ENCODE peak calls at places on chromosomes 1 and 21, in nine cellular contexts. G is WTC11; H is fibroblast of pulmonary artery; I is activated naive CD8-positive, alpha-beta T cell treated with anti-CD3 and anti-CD28 coated beads for 36 hours; R is islet precursor cell; P is stimulated activated CD8-positive, alpha-beta memory T cell treated with anti-CD3 and anti-CD28 coated beads, Interleukin-15, amount 100 ng/mL, for 48 hours; W is anterior cingulate cortex; K is AG04449; M is effector CD4-positive, alpha-beta T cell. Z is an unnamed sample.

GRCh38 chr1:24201941-24202440 is 14.9 kb upstream of the IFNLR1 start:
- DNase-seq in G (peak), H (peak), I (peak), R (peak), P (no peak), W (peak), K (peak), M (peak), Z (peak)

GRCh38 chr1:214615111-214615510 is 12.1 kb downstream of the CENPF start:
- DNase-seq in G (no peak), H (peak), I (no peak), R (no peak), P (no peak), W (no peak), K (no peak), M (no peak), Z (peak)

GRCh38 chr1:9473032-9473792 is 66.1 kb upstream of the SLC25A33 start:
- DNase-seq in G (no peak), H (peak), I (peak), R (peak), P (no peak), W (no peak), K (peak), M (no peak), Z (peak)

GRCh38 chr1:156860639-156861423 is at the start of gene NTRK1:
- DNase-seq in G (peak), H (no peak), I (peak), R (peak), P (peak), W (no peak), K (no peak), M (peak), Z (no peak)

GRCh38 chr1:23979387-23980005 is 631 bp downstream of the SRSF10 start:
- DNase-seq in G (no peak), H (no peak), I (no peak), R (no peak), P (peak), W (no peak), K (no peak), M (no peak), Z (no peak)

GRCh38 chr1:3681231-3681897 is 29.0 kb downstream of the TP73 start:
- DNase-seq in G (no peak), H (no peak), I (no peak), R (no peak), P (no peak), W (no peak), K (no peak), M (no peak), Z (no peak)

GRCh38 chr1:30571380-30571779 is 152.0 kb downstream of the MATN1 start:
- DNase-seq in G (no peak), H (no peak), I (no peak), R (no peak), P (no peak), W (no peak), K (no peak), M (no peak), Z (no peak)

GRCh38 chr1:183245366-183245765 is 59.3 kb downstream of the LAMC2 start:
- DNase-seq in G (no peak), H (no peak), I (no peak), R (peak), P (no peak), W (no peak), K (no peak), M (no peak), Z (no peak)

GRCh38 chr1:198848649-198849048 is 209.8 kb downstream of the PTPRC start:
- DNase-seq in G (no peak), H (no peak), I (no peak), R (no peak), P (no peak), W (no peak), K (no peak), M (no peak), Z (no peak)

GRCh38 chr1:923131-923990 is at the start of gene SAMD11:
- DNase-seq in G (peak), H (peak), I (peak), R (peak), P (peak), W (peak), K (peak), M (peak), Z (peak)

GRCh38 chr1:17521946-17522612 is 17.4 kb upstream of the ARHGEF10L start:
- DNase-seq in G (no peak), H (no peak), I (no peak), R (no peak), P (no peak), W (no peak), K (no peak), M (no peak), Z (no peak)

GRCh38 chr1:15173863-15174614 is 20.5 kb downstream of the TMEM51 start:
- DNase-seq in G (no peak), H (no peak), I (no peak), R (no peak), P (no peak), W (no peak), K (no peak), M (no peak), Z (no peak)

GRCh38 chr1:170063109-170063826 is 11.2 kb downstream of the KIFAP3 start:
- DNase-seq in G (no peak), H (peak), I (no peak), R (peak), P (no peak), W (no peak), K (no peak), M (no peak), Z (no peak)

GRCh38 chr1:65264197-65264929 is 45.0 kb upstream of the DNAJC6 start:
- DNase-seq in G (peak), H (peak), I (peak), R (peak), P (no peak), W (peak), K (no peak), M (no peak), Z (no peak)

GRCh38 chr1:145874646-145875045 is 11.0 kb downstream of the ANKRD35 start:
- DNase-seq in G (no peak), H (no peak), I (no peak), R (no peak), P (no peak), W (no peak), K (no peak), M (no peak), Z (no peak)

GRCh38 chr1:9494936-9495758 is 44.1 kb upstream of the SLC25A33 start:
- DNase-seq in G (peak), H (peak), I (peak), R (peak), P (peak), W (no peak), K (no peak), M (peak), Z (no peak)

GRCh38 chr1:226107471-226108460 is 45.2 kb downstream of the H3-3A start:
- DNase-seq in G (no peak), H (no peak), I (no peak), R (no peak), P (no peak), W (no peak), K (no peak), M (no peak), Z (no peak)

GRCh38 chr1:8867878-8868567 is 10.5 kb downstream of the ENO1 start:
- DNase-seq in G (no peak), H (no peak), I (no peak), R (no peak), P (no peak), W (no peak), K (no peak), M (no peak), Z (no peak)

GRCh38 chr21:33760641-33761103 is 118.4 kb downstream of the ITSN1 start:
- DNase-seq in G (no peak), H (peak), I (no peak), R (no peak), P (no peak), W (no peak), K (peak), M (no peak), Z (peak)

GRCh38 chr21:27132270-27132669 is 165.4 kb upstream of the ADAMTS5 start:
- DNase-seq in G (no peak), H (peak), I (no peak), R (no peak), P (no peak), W (no peak), K (peak), M (no peak), Z (peak)

GRCh38 chr1:200925821-200926220 is 31.1 kb downstream of the INAVA start:
- DNase-seq in G (no peak), H (peak), I (no peak), R (peak), P (no peak), W (no peak), K (no peak), M (no peak), Z (no peak)

GRCh38 chr1:31750858-31751638 is 13.1 kb downstream of the ADGRB2 start:
- DNase-seq in G (no peak), H (peak), I (no peak), R (no peak), P (no peak), W (no peak), K (no peak), M (no peak), Z (peak)

GRCh38 chr1:247825362-247825761 is 1.4 kb upstream of the OR14A16 start:
- DNase-seq in G (no peak), H (no peak), I (no peak), R (no peak), P (no peak), W (no peak), K (no peak), M (no peak), Z (no peak)

GRCh38 chr1:14499312-14500040 is 99.0 kb upstream of the KAZN start:
- DNase-seq in G (no peak), H (no peak), I (no peak), R (peak), P (no peak), W (no peak), K (no peak), M (no peak), Z (no peak)

GRCh38 chr1:231383159-231383855 is 38.8 kb downstream of the EGLN1 start:
- DNase-seq in G (no peak), H (no peak), I (no peak), R (no peak), P (no peak), W (no peak), K (no peak), M (no peak), Z (no peak)

GRCh38 chr1:36176151-36176949 is 20.4 kb downstream of the MAP7D1 start:
- DNase-seq in G (peak), H (no peak), I (no peak), R (peak), P (no peak), W (no peak), K (no peak), M (no peak), Z (no peak)

GRCh38 chr1:209549384-209550001 is 34.0 kb upstream of the CAMK1G start:
- DNase-seq in G (peak), H (no peak), I (no peak), R (peak), P (no peak), W (no peak), K (no peak), M (no peak), Z (no peak)

GRCh38 chr1:113653741-113654140 is 105.5 kb downstream of the PHTF1 start:
- DNase-seq in G (no peak), H (no peak), I (no peak), R (no peak), P (no peak), W (no peak), K (no peak), M (no peak), Z (no peak)

GRCh38 chr1:39297534-39297933 is 93.0 kb downstream of the MACF1 start:
- DNase-seq in G (no peak), H (peak), I (no peak), R (no peak), P (no peak), W (no peak), K (no peak), M (no peak), Z (peak)

GRCh38 chr1:1196431-1197187 is 9.8 kb downstream of the TNFRSF18 start:
- DNase-seq in G (peak), H (no peak), I (no peak), R (no peak), P (no peak), W (no peak), K (no peak), M (peak), Z (no peak)

GRCh38 chr1:243364866-243365265 is 109.0 kb downstream of the SDCCAG8 start:
- DNase-seq in G (no peak), H (no peak), I (no peak), R (no peak), P (no peak), W (no peak), K (no peak), M (no peak), Z (no peak)